ENCODE peak calls at places on chromosomes 3 and 15, in ten cellular contexts. I is PC-3, A is heart left ventricle, G is RWPE1, S is psoas muscle, M is A549, X is hepatocyte, T is transverse colon, Q is suprapubic skin, P is fibroblast of lung. L is an unnamed sample.

GRCh38 chr15:33358303-33358702 is 47.5 kb downstream of the RYR3 start:
- DNase-seq in G (peak), P (no peak), I (peak), A (no peak), T (no peak), M (no peak), Q (no peak), S (no peak), X (no peak), L (no peak)

GRCh38 chr3:197599089-197599765 is 43.5 kb upstream of the BDH1 start:
- DNase-seq in S (peak), M (peak), X (peak), A (peak), G (peak), P (peak), T (peak), I (peak), Q (peak), L (peak)

GRCh38 chr15:56772868-56773639 is 39.7 kb upstream of the ZNF280D start:
- DNase-seq in M (no peak), X (peak), S (no peak), T (no peak), P (peak), A (no peak), I (no peak), Q (no peak), G (no peak), L (no peak)

GRCh38 chr15:96322401-96323249 is 7.9 kb upstream of the NR2F2 start:
- DNase-seq in I (peak), M (no peak), P (peak), S (peak), X (peak), A (peak), G (no peak), T (no peak), Q (no peak), L (no peak)

GRCh38 chr3:101942356-101942755 is 93.0 kb downstream of the NFKBIZ start:
- DNase-seq in S (no peak), A (no peak), T (no peak), M (no peak), G (no peak), P (peak), Q (no peak), X (no peak), I (no peak), L (no peak)

GRCh38 chr15:38072507-38073277 is 138.3 kb downstream of the TMCO5A start:
- DNase-seq in M (peak), S (peak), I (peak), X (peak), G (peak), P (peak), Q (peak), A (peak), T (peak), L (peak)

GRCh38 chr3:71206305-71206704 is 377.2 kb downstream of the FOXP1 start:
- DNase-seq in P (no peak), A (no peak), T (no peak), X (no peak), S (no peak), M (no peak), I (peak), Q (no peak), G (no peak), L (no peak)

GRCh38 chr3:156551261-156551660 is 3.7 kb downstream of the SSR3 start:
- DNase-seq in T (no peak), Q (no peak), G (no peak), X (no peak), A (no peak), M (no peak), I (no peak), S (no peak), P (no peak), L (no peak)

GRCh38 chr3:138112362-138112761 is 3.0 kb downstream of the DZIP1L start:
- DNase-seq in P (no peak), T (no peak), A (no peak), I (no peak), M (no peak), Q (no peak), G (peak), S (no peak), X (no peak), L (no peak)

GRCh38 chr3:52733256-52733891 is 27.5 kb downstream of the SPCS1 start:
- DNase-seq in X (no peak), G (no peak), P (no peak), Q (no peak), A (no peak), I (no peak), S (no peak), T (no peak), M (no peak), L (no peak)

GRCh38 chr15:68210821-68211655 is 5.9 kb upstream of the CALML4 start:
- DNase-seq in Q (peak), G (peak), S (peak), T (peak), I (peak), P (peak), X (peak), A (peak), M (peak), L (peak)

GRCh38 chr3:111610612-111611054 is 15.5 kb upstream of the ZBED2 start:
- DNase-seq in A (no peak), S (no peak), T (no peak), I (no peak), M (no peak), X (no peak), G (peak), Q (no peak), P (no peak), L (no peak)

GRCh38 chr3:82157952-82158351 is 396.5 kb upstream of the GBE1 start:
- DNase-seq in G (peak), Q (no peak), A (no peak), P (peak), S (no peak), X (no peak), M (no peak), I (peak), T (no peak), L (no peak)

GRCh38 chr3:70731046-70731445 is 418.6 kb upstream of the MDFIC2 start:
- DNase-seq in S (no peak), T (no peak), Q (no peak), P (no peak), I (no peak), G (no peak), A (no peak), X (no peak), M (no peak), L (no peak)

GRCh38 chr3:65348596-65348995 is 660.8 kb upstream of the ADAMTS9 start:
- DNase-seq in M (no peak), Q (no peak), X (peak), G (no peak), I (peak), T (no peak), A (no peak), S (no peak), P (peak), L (no peak)

GRCh38 chr3:27888562-27888961 is 166.4 kb upstream of the EOMES start:
- DNase-seq in S (no peak), Q (no peak), G (no peak), I (no peak), M (no peak), X (no peak), T (no peak), P (no peak), A (no peak), L (no peak)

GRCh38 chr3:73827658-73828313 is 203.0 kb upstream of the PDZRN3 start:
- DNase-seq in X (peak), P (peak), A (no peak), M (no peak), T (peak), S (no peak), I (no peak), Q (no peak), G (no peak), L (no peak)

GRCh38 chr3:42654331-42655201 is 1.1 kb downstream of the ZBTB47 start:
- DNase-seq in P (peak), Q (peak), T (peak), G (no peak), M (no peak), S (peak), X (peak), I (peak), A (peak), L (peak)

GRCh38 chr3:132660745-132661067 is 577 bp downstream of the UBA5 start:
- DNase-seq in Q (no peak), T (no peak), A (no peak), G (no peak), P (peak), S (no peak), X (no peak), I (peak), M (no peak), L (no peak)

GRCh38 chr3:131705558-131706051 is 202.8 kb upstream of the MRPL3 start:
- DNase-seq in X (no peak), G (no peak), Q (no peak), T (no peak), P (no peak), S (no peak), A (no peak), M (no peak), I (peak), L (no peak)

GRCh38 chr15:69660114-69660513 is 207.5 kb downstream of the RPLP1 start:
- DNase-seq in S (no peak), A (no peak), I (no peak), P (no peak), Q (no peak), X (no peak), G (no peak), M (no peak), T (no peak), L (no peak)

GRCh38 chr15:31381801-31382692 is 55.4 kb downstream of the KLF13 start:
- DNase-seq in S (no peak), M (no peak), X (no peak), Q (no peak), I (no peak), P (no peak), A (no peak), G (no peak), T (no peak), L (peak)

DNA sequence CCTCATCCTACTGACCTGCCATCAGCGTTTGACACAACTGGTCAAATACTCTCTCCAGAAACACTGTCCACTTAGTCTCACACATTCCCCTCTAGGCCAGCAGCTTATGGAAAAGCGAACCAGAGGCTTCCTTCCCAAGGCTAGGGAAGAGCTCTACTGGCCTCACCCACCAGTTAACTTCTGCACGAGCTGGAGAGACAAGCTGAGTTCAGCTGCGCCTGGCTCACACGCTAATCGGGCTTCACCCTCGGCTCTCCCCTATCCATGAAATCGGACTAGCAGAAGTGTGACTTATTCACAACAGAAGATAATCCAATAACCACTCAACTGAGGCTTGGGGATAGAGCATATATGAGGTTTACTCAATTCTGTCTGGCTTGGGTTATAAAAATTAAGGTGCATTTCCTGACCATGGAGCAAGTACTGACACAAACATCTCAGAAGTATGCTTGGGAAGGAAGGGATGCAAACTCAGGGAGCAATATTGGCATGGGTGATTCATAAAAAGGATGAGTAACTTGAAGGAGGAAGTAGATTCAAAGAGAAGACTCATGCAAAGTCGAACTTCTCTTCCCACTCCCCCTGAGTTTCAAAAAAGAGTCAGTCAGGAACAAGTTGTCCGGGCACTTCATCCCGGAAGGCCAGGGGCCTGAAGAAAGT is 73.1 kb downstream of the XXYLT1 start:
- DNase-seq in X (no peak), I (peak), Q (no peak), A (peak), T (no peak), G (peak), M (peak), S (no peak), P (peak), L (no peak)
- H3K27ac ChIP-seq in X (no peak), I (peak), Q (no peak), A (no peak), T (no peak), G (peak), M (peak), S (no peak), P (peak), L (no peak)

GRCh38 chr3:6108957-6109356 is 752.0 kb upstream of the GRM7 start:
- DNase-seq in X (no peak), P (no peak), T (no peak), S (no peak), Q (no peak), G (no peak), I (no peak), M (no peak), A (no peak), L (no peak)
- TF ChIP-seq CTCF in X (no peak), P (no peak), T (no peak), S (no peak), Q (no peak), G (no peak), I (no peak), M (no peak), A (no peak), L (no peak)

DNA sequence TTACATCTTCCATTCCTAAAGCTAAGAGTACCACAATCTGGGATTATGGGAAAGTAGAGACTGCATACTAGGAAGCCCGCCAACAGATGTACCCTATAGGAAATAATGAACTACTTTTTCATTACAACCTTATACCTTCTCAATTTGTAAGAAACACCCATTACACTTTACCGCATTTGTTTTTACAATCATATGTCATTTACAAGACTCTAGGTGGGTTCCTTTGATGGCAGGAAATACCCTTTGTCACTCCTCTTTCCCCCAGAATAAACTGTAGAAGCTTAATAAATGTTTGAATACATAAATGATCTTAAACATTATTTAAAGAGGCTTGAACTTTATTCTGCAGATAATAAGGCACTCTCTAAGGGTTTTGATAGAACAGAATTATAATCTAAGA is 150.1 kb upstream of the TGFBR2 start:
- DNase-seq in A (no peak), P (no peak), S (no peak), Q (no peak), I (no peak), G (no peak), M (no peak), T (no peak), X (no peak), L (no peak)
- H3K27ac ChIP-seq in A (peak), P (no peak), S (no peak), Q (peak), I (no peak), G (no peak), M (no peak), T (peak), X (no peak), L (peak)

GRCh38 chr3:130316164-130316563 is 29.3 kb upstream of the COL6A5 start:
- DNase-seq in Q (no peak), S (no peak), G (no peak), A (no peak), M (no peak), I (no peak), P (peak), X (no peak), T (peak), L (no peak)
- TF ChIP-seq CTCF in Q (no peak), S (no peak), G (no peak), A (no peak), M (no peak), I (no peak), P (no peak), X (no peak), T (no peak), L (no peak)

GRCh38 chr3:188434594-188434993 is 280.6 kb downstream of the LPP start:
- DNase-seq in X (no peak), G (no peak), M (no peak), A (no peak), I (no peak), P (no peak), S (no peak), T (no peak), Q (no peak), L (no peak)

GRCh38 chr3:188431553-188431952 is 277.6 kb downstream of the LPP start:
- DNase-seq in T (no peak), Q (no peak), A (no peak), S (no peak), M (no peak), I (peak), P (peak), X (peak), G (peak), L (no peak)

GRCh38 chr3:188432826-188433525 is 279.0 kb downstream of the LPP start:
- DNase-seq in G (no peak), P (peak), I (peak), A (no peak), M (no peak), Q (no peak), X (peak), S (no peak), T (no peak), L (no peak)

GRCh38 chr3:188433526-188433855 is 279.5 kb downstream of the LPP start:
- DNase-seq in X (no peak), P (no peak), T (no peak), I (no peak), Q (no peak), S (no peak), G (no peak), M (no peak), A (no peak), L (no peak)

GRCh38 chr3:188431040-188431439 is 277.1 kb downstream of the LPP start:
- DNase-seq in P (no peak), T (no peak), Q (no peak), M (no peak), I (no peak), G (no peak), A (no peak), X (no peak), S (no peak), L (no peak)
- H3K27ac ChIP-seq in P (no peak), T (peak), Q (no peak), M (peak), I (peak), G (no peak), A (peak), X (peak), S (no peak), L (no peak)

GRCh38 chr3:39443530-39443929 is 23.9 kb upstream of the MOBP start:
- DNase-seq in A (no peak), G (no peak), S (no peak), M (no peak), I (peak), Q (no peak), X (no peak), T (no peak), P (no peak), L (no peak)
- TF ChIP-seq CTCF in A (no peak), G (no peak), S (no peak), M (no peak), I (peak), Q (no peak), X (no peak), T (no peak), P (no peak), L (peak)

GRCh38 chr3:14424711-14425573 is 22.5 kb downstream of the SLC6A6 start:
- DNase-seq in A (no peak), S (no peak), Q (no peak), P (peak), M (no peak), X (no peak), T (peak), I (peak), G (no peak), L (no peak)

GRCh38 chr3:14425574-14426304 is 23.3 kb downstream of the SLC6A6 start:
- DNase-seq in T (peak), S (no peak), Q (no peak), A (no peak), I (peak), P (no peak), G (peak), X (no peak), M (no peak), L (peak)

GRCh38 chr3:14423197-14423743 is 20.9 kb downstream of the SLC6A6 start:
- DNase-seq in A (no peak), M (no peak), X (peak), T (peak), P (no peak), S (no peak), Q (no peak), G (no peak), I (peak), L (no peak)

GRCh38 chr3:14422016-14422963 is 19.9 kb downstream of the SLC6A6 start:
- DNase-seq in I (no peak), A (no peak), M (no peak), P (no peak), Q (no peak), G (no peak), T (no peak), S (no peak), X (no peak), L (no peak)

DNA sequence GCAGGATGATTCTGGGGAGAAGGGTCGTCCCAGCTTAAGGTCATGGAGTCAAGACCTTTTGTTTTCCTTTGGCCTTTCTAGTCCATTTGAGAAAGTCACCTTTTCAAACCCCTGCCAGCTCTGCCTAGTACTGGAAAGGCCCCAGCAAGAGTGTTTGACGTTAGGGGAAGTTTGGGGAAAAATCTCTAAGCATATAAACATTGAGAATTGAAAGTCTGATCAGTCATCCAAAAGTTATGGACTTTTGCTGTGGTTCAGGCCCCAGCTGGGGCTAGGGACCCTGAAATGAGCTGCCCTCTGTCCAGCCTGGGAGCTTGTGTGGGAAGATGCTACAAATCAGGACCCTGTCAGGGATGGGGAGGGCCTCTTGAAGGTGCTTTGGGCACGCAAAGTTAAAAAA is 21.6 kb downstream of the SLC6A6 start:
- DNase-seq in Q (no peak), X (no peak), A (no peak), P (no peak), M (no peak), I (no peak), T (no peak), G (no peak), S (no peak), L (no peak)
- H3K27ac ChIP-seq in Q (no peak), X (peak), A (no peak), P (no peak), M (peak), I (no peak), T (no peak), G (no peak), S (peak), L (peak)

GRCh38 chr3:178095522-178095921 is 440.7 kb upstream of the KCNMB2 start:
- DNase-seq in M (no peak), X (no peak), T (no peak), A (no peak), P (no peak), S (no peak), G (no peak), I (no peak), Q (no peak), L (no peak)

GRCh38 chr3:178087376-178087775 is 448.9 kb upstream of the KCNMB2 start:
- DNase-seq in G (no peak), P (no peak), I (no peak), A (no peak), T (no peak), X (no peak), Q (no peak), S (no peak), M (no peak), L (no peak)

GRCh38 chr3:178086419-178086818 is 449.8 kb upstream of the KCNMB2 start:
- DNase-seq in X (no peak), G (no peak), P (no peak), T (no peak), Q (no peak), S (no peak), I (no peak), A (no peak), M (no peak), L (no peak)

GRCh38 chr3:178088930-178089329 is 447.3 kb upstream of the KCNMB2 start:
- DNase-seq in Q (no peak), X (peak), A (no peak), M (no peak), T (no peak), G (no peak), I (no peak), P (no peak), S (no peak), L (no peak)

DNA sequence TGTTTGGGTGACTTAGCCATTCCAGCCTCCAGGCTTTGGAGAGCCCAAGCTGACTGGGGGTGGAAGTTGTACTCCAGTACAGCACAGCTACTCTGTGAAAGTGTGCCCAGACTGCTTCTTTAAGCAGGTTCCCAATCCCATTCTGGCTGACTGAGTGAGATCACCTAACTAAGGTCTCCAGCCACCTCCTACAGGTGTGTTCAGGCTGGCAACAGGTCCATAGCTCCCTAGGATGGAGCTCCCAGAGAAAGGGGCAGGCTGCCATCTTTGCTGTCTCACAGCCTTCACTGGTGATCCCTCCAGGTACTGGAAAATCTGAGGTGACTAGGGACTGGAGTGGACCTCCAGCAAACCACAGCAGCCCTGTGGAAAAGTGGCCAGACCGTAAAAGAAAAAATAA is 445.3 kb upstream of the KCNMB2 start:
- DNase-seq in G (no peak), Q (no peak), M (no peak), I (no peak), X (no peak), S (no peak), T (no peak), A (no peak), P (no peak), L (no peak)
- TF ChIP-seq CTCF in G (no peak), Q (no peak), M (no peak), I (no peak), X (no peak), S (no peak), T (no peak), A (no peak), P (no peak), L (no peak)

L was measured in upper lobe of right lung.